ENCODE peak calls at places on chromosomes 16 and 17, in seven cellular contexts. W, R, U, Q, T, S and P are unnamed samples.
A peak's percentile ranks its signal among the peaks of the same experiment; 100 is the strongest.

GRCh38 chr17:48725005-48725293 is 2.0 kb downstream of the PRAC2 start:
- DNase-seq in R (no peak), Q (no peak), W (no peak), S (no peak), U (no peak), T (no peak), P (no peak)

GRCh38 chr16:72241930-72242329 is 70.0 kb upstream of the PMFBP1 start:
- DNase-seq in T (peak; percentile 28), U (peak; percentile 80), Q (no peak), R (peak; percentile 48), W (peak; percentile 66), S (peak; percentile 72), P (no peak)

GRCh38 chr16:67399749-67400704 is 6.7 kb upstream of the TPPP3 start:
- DNase-seq in R (no peak), U (no peak), W (no peak), S (no peak), Q (peak; percentile 67), T (no peak), P (no peak)

GRCh38 chr17:69506489-69506888 is 92.0 kb downstream of the MAP2K6 start:
- DNase-seq in T (no peak), U (peak; percentile 11), S (no peak), Q (no peak), W (no peak), R (no peak), P (no peak)

GRCh38 chr17:77722366-77722765 is 236.1 kb upstream of the TNRC6C start:
- DNase-seq in S (no peak), Q (no peak), W (no peak), T (no peak), R (no peak), U (no peak), P (no peak)

GRCh38 chr17:7561589-7562207 is at the start of gene SENP3:
- DNase-seq in T (peak; percentile 92), S (peak; percentile 94), W (peak; percentile 91), U (peak; percentile 87), Q (peak; percentile 96), R (peak; percentile 84), P (peak; percentile 61)

GRCh38 chr17:55735784-55736405 is 13.2 kb upstream of the TMEM100 start:
- DNase-seq in Q (no peak), W (peak; percentile 74), T (no peak), S (peak; percentile 75), R (peak; percentile 38), U (peak; percentile 76), P (no peak)

GRCh38 chr17:8791910-8792270 is 7.3 kb downstream of the MFSD6L start:
- DNase-seq in R (peak; percentile 82), T (no peak), Q (no peak), W (peak; percentile 49), U (peak; percentile 92), S (peak; percentile 41), P (peak; percentile 31)

GRCh38 chr16:14961405-14962186 is 13.2 kb upstream of the PDXDC1 start:
- DNase-seq in T (no peak), S (no peak), Q (no peak), R (no peak), W (no peak), U (no peak), P (no peak)

GRCh38 chr17:14268264-14268663 is 31.6 kb upstream of the CDRT15 start:
- DNase-seq in S (no peak), W (no peak), Q (no peak), U (no peak), R (no peak), T (no peak), P (no peak)

GRCh38 chr17:72370819-72371218 is 250.0 kb downstream of the SOX9 start:
- DNase-seq in Q (no peak), T (no peak), U (peak; percentile 67), S (peak; percentile 65), R (peak; percentile 59), W (peak; percentile 85), P (peak; percentile 56)

GRCh38 chr16:81397879-81398516 is 46.6 kb upstream of the CMIP start:
- DNase-seq in S (no peak), W (no peak), T (no peak), R (no peak), U (no peak), Q (no peak), P (no peak)

GRCh38 chr16:31707743-31708335 is 165.8 kb upstream of the ZNF267 start:
- DNase-seq in U (no peak), S (no peak), Q (no peak), R (no peak), T (no peak), W (no peak), P (no peak)

GRCh38 chr16:73154063-73154870 is 106.3 kb upstream of the ZFHX3 start:
- DNase-seq in S (peak; percentile 76), R (no peak), Q (peak; percentile 69), U (no peak), T (no peak), W (no peak), P (no peak)

GRCh38 chr16:69120096-69120664 is 12.2 kb downstream of the CHTF8 start:
- DNase-seq in W (no peak), Q (no peak), T (no peak), R (no peak), S (no peak), U (no peak), P (no peak)

GRCh38 chr17:43779145-43780125 is 658 bp upstream of the DUSP3 start:
- DNase-seq in W (no peak), T (no peak), U (peak; percentile 41), S (no peak), Q (no peak), R (no peak), P (no peak)

GRCh38 chr17:65359016-65359415 is 202.4 kb downstream of the AXIN2 start:
- DNase-seq in Q (no peak), S (peak; percentile 70), U (peak; percentile 88), T (no peak), R (peak; percentile 83), W (peak; percentile 54), P (peak; percentile 46)

GRCh38 chr17:6162216-6162615 is 92.0 kb downstream of the WSCD1 start:
- DNase-seq in R (no peak), U (no peak), Q (no peak), W (no peak), T (no peak), S (no peak), P (no peak)

GRCh38 chr17:77498875-77499698 is 358.3 kb downstream of the SEC14L1 start:
- DNase-seq in S (no peak), Q (peak; percentile 39), R (no peak), U (no peak), W (no peak), T (no peak), P (no peak)

GRCh38 chr16:85645021-85645589 is 32.0 kb downstream of the GSE1 start:
- DNase-seq in R (peak; percentile 47), U (no peak), S (no peak), W (no peak), T (no peak), Q (no peak), P (no peak)

GRCh38 chr17:4947411-4948165 is 742 bp downstream of the PFN1 start:
- DNase-seq in S (peak; percentile 62), W (peak; percentile 58), Q (peak; percentile 78), U (peak; percentile 59), R (peak; percentile 50), T (peak; percentile 75), P (no peak)

GRCh38 chr16:35746281-35746962 is 2287.0 kb downstream of the TP53TG3F start:
- DNase-seq in U (no peak), S (no peak), T (no peak), R (no peak), W (no peak), Q (no peak), P (no peak)

DNA sequence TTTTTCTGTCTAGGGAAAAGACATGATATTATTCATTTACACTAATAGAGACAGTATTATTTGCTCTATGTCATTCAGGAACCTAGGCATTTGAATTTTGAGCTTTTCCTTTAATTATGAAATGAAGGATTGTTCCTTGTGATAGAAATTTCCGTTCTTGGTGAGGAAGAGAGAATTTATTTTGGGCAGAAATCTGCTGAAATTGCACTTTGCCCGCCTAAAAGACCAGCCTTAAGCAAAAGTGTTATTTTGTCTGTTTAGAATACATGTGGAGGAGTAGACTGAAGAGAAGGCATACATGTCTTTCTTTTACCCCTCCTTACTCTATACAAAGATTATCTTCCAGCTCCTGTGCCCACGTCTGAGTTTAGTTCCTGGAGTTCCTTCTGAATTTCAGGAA is 16.8 kb upstream of the KRT10 start:
- DNase-seq in R (no peak), S (no peak), U (no peak), Q (no peak), T (no peak), W (no peak), P (no peak)
- H3K4me3 ChIP-seq in R (no peak overlapping the region), S (no peak overlapping the region), U (no peak overlapping the region), Q (no peak overlapping the region), T (no peak overlapping the region), W (no peak overlapping the region), P (no peak overlapping the region)

DNA sequence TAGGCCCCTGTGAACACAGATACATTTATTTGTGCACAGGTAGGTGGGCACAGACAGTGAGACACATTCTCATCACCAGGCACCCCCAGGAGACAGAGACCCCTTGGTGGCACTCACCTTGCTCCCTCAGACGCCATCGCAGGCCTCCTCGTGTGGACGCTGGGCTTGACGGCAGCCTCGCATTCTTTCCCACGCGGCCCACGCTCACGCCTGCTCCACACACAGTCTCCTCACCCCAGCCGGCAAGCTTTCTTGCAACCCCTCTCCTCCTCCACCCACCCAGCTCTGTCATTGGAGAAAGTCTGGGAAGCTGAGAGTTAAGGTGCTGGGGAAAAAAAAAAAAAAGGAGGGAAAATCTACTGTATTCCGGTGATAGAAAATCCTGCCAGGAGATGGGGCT is 14.8 kb downstream of the SGCA start:
- DNase-seq in S (no peak), Q (peak; percentile 50), T (no peak), R (no peak), U (peak; percentile 22), W (no peak), P (no peak)
- TF ChIP-seq CTCF in S (no peak), Q (no peak), T (no peak), R (no peak), U (no peak), W (no peak), P (no peak)

GRCh38 chr17:3846739-3847670 is 959 bp upstream of the NCBP3 start:
- DNase-seq in R (no peak), S (no peak), W (no peak), Q (no peak), U (no peak), T (no peak), P (no peak)
- H3K4me3 ChIP-seq in R (no peak overlapping the region), S (no peak overlapping the region), W (no peak overlapping the region), Q (peak overlapping the region; percentile 96), U (no peak overlapping the region), T (peak overlapping the region; percentile 100), P (no peak overlapping the region)

DNA sequence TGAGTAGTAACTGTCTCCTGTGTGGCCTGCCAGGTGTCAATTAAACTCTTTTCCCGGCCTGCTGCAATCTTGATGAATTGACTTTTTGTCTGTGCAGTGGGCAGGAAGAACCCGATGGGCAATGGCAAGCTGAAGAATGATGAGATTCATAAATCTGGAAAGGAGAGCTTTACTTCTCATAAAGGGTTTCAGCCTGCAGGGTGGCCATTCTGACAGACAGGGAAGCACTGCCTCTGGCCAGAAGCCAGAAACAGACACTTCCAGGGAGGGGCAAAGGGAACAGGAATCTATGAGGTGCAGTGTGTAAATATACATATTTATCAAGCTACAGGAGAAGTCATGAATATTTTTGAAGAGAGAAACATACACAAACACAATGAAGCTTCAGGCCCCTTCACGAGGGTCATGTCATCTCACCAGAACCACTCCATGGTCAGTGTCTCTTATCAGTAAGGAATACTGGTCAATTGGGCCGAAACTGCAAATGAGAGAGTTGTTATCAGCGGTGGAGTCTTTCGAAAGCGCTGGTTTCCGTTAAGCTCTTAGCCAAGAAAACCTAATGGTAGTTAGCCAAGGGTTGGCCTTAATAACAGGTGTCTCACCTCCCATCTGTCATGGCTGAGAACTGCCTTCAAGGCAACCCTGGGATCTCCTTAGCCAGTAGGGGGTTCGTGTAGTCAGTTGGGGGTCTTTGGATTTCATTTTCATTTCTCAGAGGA is 1.3 kb upstream of the NARF start:
- DNase-seq in Q (no peak), S (peak; percentile 60), W (no peak), R (no peak), U (peak; percentile 5), T (no peak), P (no peak)
- TF ChIP-seq CTCF in Q (no peak), S (no peak), W (no peak), R (no peak), U (no peak), T (no peak), P (no peak)